ENCODE peak calls at places on chromosomes 6 and 20, in seven cellular contexts. H, V, F, O, I, K and L are unnamed samples.
A peak's percentile ranks its signal among the peaks of the same experiment; 100 is the strongest.

GRCh38 chr6:159008656-159009288 is 8.8 kb upstream of the RSPH3 start:
- DNase-seq in H (no peak), V (peak; percentile 47), F (peak; percentile 48), O (no peak), I (peak; percentile 54), K (no peak), L (no peak)

GRCh38 chr6:119273799-119274595 is 75.6 kb downstream of the MAN1A1 start:
- DNase-seq in H (no peak), V (no peak), F (no peak), O (no peak), I (no peak), K (no peak), L (no peak)

GRCh38 chr6:134195164-134195906 is 122.6 kb downstream of the SGK1 start:
- DNase-seq in H (peak; percentile 18), V (no peak), F (no peak), O (no peak), I (no peak), K (no peak), L (no peak)

GRCh38 chr20:14454296-14454695 is 116.9 kb upstream of the FLRT3 start:
- DNase-seq in H (no peak), V (no peak), F (no peak), O (no peak), I (no peak), K (no peak), L (no peak)

GRCh38 chr6:30685157-30685976 is 1.1 kb downstream of the PPP1R18 start:
- DNase-seq in H (no peak), V (peak; percentile 52), F (peak; percentile 27), O (no peak), I (no peak), K (no peak), L (no peak)

GRCh38 chr20:11783102-11783861 is 134.4 kb upstream of the BTBD3 start:
- DNase-seq in H (no peak), V (no peak), F (no peak), O (no peak), I (no peak), K (no peak), L (no peak)

GRCh38 chr6:161101517-161101916 is 109.9 kb downstream of the MAP3K4 start:
- DNase-seq in H (no peak), V (no peak), F (no peak), O (no peak), I (no peak), K (no peak), L (no peak)

GRCh38 chr20:19285424-19285823 is 73.0 kb downstream of the SLC24A3 start:
- DNase-seq in H (no peak), V (no peak), F (no peak), O (no peak), I (no peak), K (no peak), L (no peak)

GRCh38 chr6:157094038-157094437 is 229.3 kb downstream of the TMEM242 start:
- DNase-seq in H (no peak), V (no peak), F (no peak), O (no peak), I (no peak), K (no peak), L (no peak)

GRCh38 chr6:136103763-136104311 is 146.3 kb downstream of the MTFR2 start:
- DNase-seq in H (no peak), V (no peak), F (no peak), O (no peak), I (no peak), K (peak; percentile 80), L (no peak)

GRCh38 chr6:146287691-146288369 is 255.8 kb upstream of the RAB32 start:
- DNase-seq in H (peak; percentile 7), V (no peak), F (no peak), O (no peak), I (no peak), K (no peak), L (no peak)